ENCODE peak calls at places on chromosomes 4 and X, in seven cellular contexts. One of them, this sample, is unnamed.

GRCh38 chrX:149121526-149121925 is 383.6 kb downstream of the IDS start:
- DNase-seq in activated gamma-delta T cell treated with Interleukin-2 at 50 U/mL for 16 hours: no peak
- DNase-seq in A549: no peak
- DNase-seq in choroid plexus epithelial cell: no peak
- DNase-seq in adrenal gland: no peak
- DNase-seq in iPS-NIHi11: no peak
- DNase-seq in upper lobe of right lung: no peak
- DNase-seq in this sample: no peak

GRCh38 chr4:141680060-141680459 is 43.7 kb downstream of the IL15 start:
- DNase-seq in activated gamma-delta T cell treated with Interleukin-2 at 50 U/mL for 16 hours: no peak
- DNase-seq in iPS-NIHi11: no peak
- DNase-seq in A549: no peak
- DNase-seq in adrenal gland: no peak
- DNase-seq in choroid plexus epithelial cell: no peak
- DNase-seq in upper lobe of right lung: no peak
- DNase-seq in this sample: no peak

GRCh38 chr4:99824070-99824599 is 7.5 kb downstream of the DAPP1 start:
- DNase-seq in adrenal gland: no peak
- DNase-seq in choroid plexus epithelial cell: no peak
- DNase-seq in upper lobe of right lung: no peak
- DNase-seq in A549: no peak
- DNase-seq in iPS-NIHi11: no peak
- DNase-seq in activated gamma-delta T cell treated with Interleukin-2 at 50 U/mL for 16 hours: no peak
- DNase-seq in this sample: no peak

GRCh38 chr4:76533314-76533713 is 98.3 kb downstream of the SHROOM3 start:
- DNase-seq in A549: no peak
- DNase-seq in upper lobe of right lung: no peak
- DNase-seq in activated gamma-delta T cell treated with Interleukin-2 at 50 U/mL for 16 hours: no peak
- DNase-seq in iPS-NIHi11: no peak
- DNase-seq in choroid plexus epithelial cell: no peak
- DNase-seq in adrenal gland: no peak
- DNase-seq in this sample: no peak

GRCh38 chr4:13815231-13815630 is 187.7 kb upstream of the BOD1L1 start:
- DNase-seq in adrenal gland: no peak
- DNase-seq in activated gamma-delta T cell treated with Interleukin-2 at 50 U/mL for 16 hours: no peak
- DNase-seq in A549: no peak
- DNase-seq in iPS-NIHi11: no peak
- DNase-seq in upper lobe of right lung: no peak
- DNase-seq in choroid plexus epithelial cell: no peak
- DNase-seq in this sample: no peak

GRCh38 chr4:155544547-155544946 is 122.1 kb upstream of the GUCY1A1 start:
- DNase-seq in A549: no peak
- DNase-seq in activated gamma-delta T cell treated with Interleukin-2 at 50 U/mL for 16 hours: no peak
- DNase-seq in choroid plexus epithelial cell: no peak
- DNase-seq in upper lobe of right lung: no peak
- DNase-seq in iPS-NIHi11: no peak
- DNase-seq in adrenal gland: peak; percentile 4
- DNase-seq in this sample: no peak

GRCh38 chr4:184397516-184398163 is 76.7 kb downstream of the IRF2 start:
- DNase-seq in upper lobe of right lung: no peak
- DNase-seq in activated gamma-delta T cell treated with Interleukin-2 at 50 U/mL for 16 hours: no peak
- DNase-seq in adrenal gland: peak; percentile 72
- DNase-seq in A549: no peak
- DNase-seq in iPS-NIHi11: no peak
- DNase-seq in choroid plexus epithelial cell: no peak
- DNase-seq in this sample: no peak

GRCh38 chr4:151967074-151967473 is 206.3 kb upstream of the GATB start:
- DNase-seq in iPS-NIHi11: no peak
- DNase-seq in activated gamma-delta T cell treated with Interleukin-2 at 50 U/mL for 16 hours: no peak
- DNase-seq in A549: no peak
- DNase-seq in adrenal gland: no peak
- DNase-seq in choroid plexus epithelial cell: no peak
- DNase-seq in upper lobe of right lung: no peak
- DNase-seq in this sample: no peak

GRCh38 chr4:128322311-128322710 is 34.7 kb upstream of the PGRMC2 start:
- DNase-seq in adrenal gland: no peak
- DNase-seq in A549: peak; percentile 69
- DNase-seq in upper lobe of right lung: no peak
- DNase-seq in iPS-NIHi11: no peak
- DNase-seq in activated gamma-delta T cell treated with Interleukin-2 at 50 U/mL for 16 hours: no peak
- DNase-seq in choroid plexus epithelial cell: peak; percentile 33
- DNase-seq in this sample: no peak

GRCh38 chr4:141486375-141486997 is 149.9 kb upstream of the IL15 start:
- DNase-seq in choroid plexus epithelial cell: peak; percentile 56
- DNase-seq in activated gamma-delta T cell treated with Interleukin-2 at 50 U/mL for 16 hours: no peak
- DNase-seq in adrenal gland: no peak
- DNase-seq in iPS-NIHi11: no peak
- DNase-seq in upper lobe of right lung: no peak
- DNase-seq in A549: no peak
- DNase-seq in this sample: peak; percentile 52

This sample was measured in RWPE2.